ENCODE peak calls at places on chromosomes 12 and 14, in six cellular contexts. X is astrocyte, Y is hepatocyte, H is neuronal stem cell, M is tibial artery, V is thoracic aorta. S is an unnamed sample. For H3K4me1 and H3K27me3, the result is how much of the 10 kb centered on the place peaks cover.

GRCh38 chr14:59629384-59630158 is 53.0 kb upstream of the CCDC175 start:
- DNase-seq in X (no peak), M (no peak), Y (no peak), H (no peak), V (no peak), S (no peak)

GRCh38 chr12:121800694-121801600 is 2.9 kb upstream of the SETD1B start:
- DNase-seq in M (peak), Y (peak), H (no peak), V (no peak), X (peak), S (peak)

GRCh38 chr14:30966415-30967363 is 58.8 kb upstream of the AP4S1 start:
- DNase-seq in H (no peak), M (no peak), X (peak), V (no peak), Y (no peak), S (no peak)

GRCh38 chr12:75705749-75706719 is 194.6 kb upstream of the KRR1 start:
- DNase-seq in H (no peak), Y (peak), M (no peak), X (peak), V (peak), S (no peak)

GRCh38 chr12:84913151-84913550 is 552 bp upstream of the SLC6A15 start:
- DNase-seq in H (no peak), X (no peak), V (no peak), M (no peak), Y (peak), S (no peak)

GRCh38 chr14:102116361-102117180 is 23.1 kb upstream of the WDR20 start:
- DNase-seq in V (no peak), H (no peak), X (no peak), M (no peak), Y (no peak), S (peak)

GRCh38 chr12:25854991-25855390 is 103.5 kb upstream of the RASSF8 start:
- DNase-seq in M (no peak), H (no peak), V (no peak), X (no peak), Y (no peak), S (no peak)

GRCh38 chr14:80117876-80118275 is 93.4 kb downstream of the DIO2 start:
- DNase-seq in Y (no peak), H (no peak), V (no peak), X (no peak), M (no peak), S (no peak)

GRCh38 chr14:69582207-69582606 is 7.5 kb upstream of the CCDC177 start:
- DNase-seq in V (no peak), H (no peak), M (no peak), Y (no peak), X (peak), S (no peak)

GRCh38 chr12:52235001-52235760 is 2.1 kb downstream of the KRT7 start:
- DNase-seq in X (no peak), Y (no peak), M (peak), V (no peak), H (no peak), S (peak)

GRCh38 chr12:94707892-94708291 is 57.5 kb upstream of the TMCC3 start:
- DNase-seq in Y (peak), X (peak), M (peak), H (no peak), V (no peak), S (no peak)

GRCh38 chr12:46963977-46964376 is 115.4 kb upstream of the PCED1B start:
- DNase-seq in Y (no peak), X (peak), V (no peak), H (no peak), M (no peak), S (no peak)

GRCh38 chr12:32603858-32604257 is 75.2 kb upstream of the DNM1L start:
- DNase-seq in M (no peak), Y (no peak), H (no peak), X (peak), V (no peak), S (no peak)

GRCh38 chr12:12323606-12324005 is 26.4 kb downstream of the MANSC1 start:
- DNase-seq in M (no peak), X (peak), Y (no peak), H (no peak), V (no peak), S (no peak)

GRCh38 chr12:14403711-14404164 is 38.3 kb downstream of the ATF7IP start:
- DNase-seq in Y (peak), X (peak), H (no peak), M (no peak), V (no peak), S (no peak)
- H3K4me1 ChIP-seq in Y (under half), X (under half), H (under half), M (under half), V (under half), S (under half)

GRCh38 chr12:132545955-132546354 is 56.0 kb downstream of the FBRSL1 start:
- DNase-seq in Y (no peak), M (no peak), H (no peak), X (no peak), V (no peak), S (no peak)
- H3K27me3 ChIP-seq in Y (under half), M (under half), H (under half), X (under half), V (under half), S (under half)

GRCh38 chr14:73787760-73788508 is 63.7 kb upstream of the PTGR2 start:
- DNase-seq in H (no peak), Y (no peak), V (no peak), M (no peak), X (peak), S (no peak)
- H3K4me3 ChIP-seq in H (peak), Y (peak), V (peak), M (peak), X (peak), S (peak)

GRCh38 chr14:103656758-103657133 is 27.7 kb downstream of the KLC1 start:
- DNase-seq in X (no peak), H (no peak), M (no peak), V (no peak), Y (no peak), S (no peak)
- H3K4me1 ChIP-seq in X (under half), H (under half), M (under half), V (under half), Y (under half), S (half or more)